ENCODE peak calls at places on chromosomes 2 and 18, in eight cellular contexts. I, Z, G, D, V, W, O and R are unnamed samples.

GRCh38 chr2:68925298-68925885 is 27.3 kb downstream of the GKN2 start:
- DNase-seq in I (no peak), Z (peak), G (peak), D (peak), V (peak), W (peak), O (peak), R (peak)

GRCh38 chr2:237315170-237315880 is 98.6 kb downstream of the COL6A3 start:
- DNase-seq in I (peak), Z (peak), G (peak), D (peak), V (peak), W (peak), O (no peak), R (no peak)

GRCh38 chr2:127162261-127163089 is 55.5 kb upstream of the BIN1 start:
- DNase-seq in I (no peak), Z (no peak), G (no peak), D (no peak), V (no peak), W (no peak), O (no peak), R (no peak)

GRCh38 chr18:13288509-13289138 is 70.1 kb downstream of the LDLRAD4 start:
- DNase-seq in I (no peak), Z (no peak), G (no peak), D (no peak), V (no peak), W (no peak), O (no peak), R (no peak)

GRCh38 chr2:217643814-217644301 is 358.9 kb downstream of the TNS1 start:
- DNase-seq in I (no peak), Z (no peak), G (no peak), D (no peak), V (peak), W (no peak), O (no peak), R (no peak)

GRCh38 chr2:145431181-145431951 is 911.4 kb upstream of the ZEB2 start:
- DNase-seq in I (no peak), Z (peak), G (no peak), D (no peak), V (peak), W (peak), O (no peak), R (no peak)

GRCh38 chr2:237687666-237688065 is 60.3 kb downstream of the LRRFIP1 start:
- DNase-seq in I (peak), Z (peak), G (peak), D (peak), V (no peak), W (peak), O (no peak), R (no peak)

GRCh38 chr18:31648966-31649429 is 35.4 kb downstream of the B4GALT6 start:
- DNase-seq in I (no peak), Z (peak), G (peak), D (peak), V (no peak), W (peak), O (peak), R (no peak)

GRCh38 chr2:71930073-71930681 is 217.5 kb downstream of the CYP26B1 start:
- DNase-seq in I (peak), Z (no peak), G (peak), D (peak), V (no peak), W (peak), O (no peak), R (no peak)

GRCh38 chr2:226048625-226049024 is 649.1 kb downstream of the NYAP2 start:
- DNase-seq in I (peak), Z (peak), G (peak), D (peak), V (peak), W (peak), O (peak), R (no peak)

GRCh38 chr18:74063023-74063422 is 84.6 kb downstream of the FBXO15 start:
- DNase-seq in I (no peak), Z (no peak), G (no peak), D (no peak), V (no peak), W (no peak), O (no peak), R (peak)

GRCh38 chr2:43158259-43158880 is 68.0 kb downstream of the ZFP36L2 start:
- DNase-seq in I (no peak), Z (peak), G (peak), D (peak), V (no peak), W (peak), O (peak), R (no peak)

GRCh38 chr2:240440251-240440650 is 4.8 kb downstream of the GPC1 start:
- DNase-seq in I (no peak), Z (no peak), G (no peak), D (no peak), V (no peak), W (no peak), O (no peak), R (no peak)

GRCh38 chr2:25372405-25373268 is 30.9 kb upstream of the DNMT3A start:
- DNase-seq in I (no peak), Z (no peak), G (no peak), D (no peak), V (no peak), W (no peak), O (no peak), R (no peak)

GRCh38 chr2:7927694-7928093 is 754.2 kb upstream of the ID2 start:
- DNase-seq in I (no peak), Z (no peak), G (peak), D (no peak), V (no peak), W (peak), O (no peak), R (no peak)

GRCh38 chr2:210157546-210157945 is 13.7 kb downstream of the KANSL1L start:
- DNase-seq in I (no peak), Z (no peak), G (no peak), D (no peak), V (no peak), W (no peak), O (no peak), R (no peak)

GRCh38 chr18:49520661-49521145 is 33.7 kb upstream of the C18orf32 start:
- DNase-seq in I (peak), Z (peak), G (peak), D (peak), V (no peak), W (peak), O (no peak), R (no peak)

GRCh38 chr2:25714740-25715139 is 41.4 kb upstream of the DTNB start:
- DNase-seq in I (no peak), Z (peak), G (no peak), D (peak), V (no peak), W (peak), O (no peak), R (peak)

GRCh38 chr18:75132931-75133525 is 75.9 kb downstream of the PTGR3 start:
- DNase-seq in I (no peak), Z (no peak), G (no peak), D (no peak), V (no peak), W (no peak), O (no peak), R (no peak)

GRCh38 chr2:2859164-2859563 is 518.5 kb downstream of the EIPR1 start:
- DNase-seq in I (no peak), Z (no peak), G (no peak), D (no peak), V (no peak), W (no peak), O (no peak), R (no peak)

GRCh38 chr18:58390399-58390798 is 238.5 kb downstream of the ALPK2 start:
- DNase-seq in I (no peak), Z (no peak), G (no peak), D (no peak), V (no peak), W (no peak), O (no peak), R (no peak)

GRCh38 chr18:35485852-35486251 is 11.9 kb downstream of the INO80C start:
- DNase-seq in I (no peak), Z (no peak), G (no peak), D (no peak), V (no peak), W (no peak), O (no peak), R (no peak)

GRCh38 chr2:181304011-181304844 is 153.0 kb upstream of the ITGA4 start:
- DNase-seq in I (no peak), Z (peak), G (no peak), D (no peak), V (no peak), W (no peak), O (no peak), R (peak)
- H3K4me3 ChIP-seq in I (no peak), Z (no peak), G (no peak), D (no peak), V (no peak), W (no peak), O (no peak), R (peak)

GRCh38 chr2:185127412-185127811 is 529.1 kb downstream of the ZNF804A start:
- DNase-seq in I (no peak), Z (no peak), G (peak), D (no peak), V (no peak), W (no peak), O (no peak), R (no peak)
- H3K4me3 ChIP-seq in I (no peak), Z (no peak), G (no peak), D (no peak), V (no peak), W (no peak), O (no peak), R (no peak)

GRCh38 chr2:88201811-88202169 is 31.6 kb downstream of the THNSL2 start:
- DNase-seq in I (no peak), Z (no peak), G (no peak), D (no peak), V (no peak), W (no peak), O (no peak), R (no peak)

GRCh38 chr2:88196490-88197087 is 26.4 kb downstream of the THNSL2 start:
- DNase-seq in I (no peak), Z (no peak), G (no peak), D (no peak), V (no peak), W (no peak), O (no peak), R (no peak)

GRCh38 chr2:88197732-88198131 is 27.6 kb downstream of the THNSL2 start:
- DNase-seq in I (no peak), Z (no peak), G (no peak), D (no peak), V (no peak), W (no peak), O (no peak), R (no peak)

GRCh38 chr2:88198308-88198707 is 28.2 kb downstream of the THNSL2 start:
- DNase-seq in I (no peak), Z (no peak), G (no peak), D (no peak), V (no peak), W (no peak), O (no peak), R (no peak)

GRCh38 chr2:88199912-88200682 is 30.0 kb downstream of the THNSL2 start:
- DNase-seq in I (no peak), Z (peak), G (no peak), D (peak), V (peak), W (peak), O (no peak), R (no peak)
- H3K4me3 ChIP-seq in I (no peak), Z (no peak), G (no peak), D (no peak), V (no peak), W (peak), O (no peak), R (no peak)

DNA sequence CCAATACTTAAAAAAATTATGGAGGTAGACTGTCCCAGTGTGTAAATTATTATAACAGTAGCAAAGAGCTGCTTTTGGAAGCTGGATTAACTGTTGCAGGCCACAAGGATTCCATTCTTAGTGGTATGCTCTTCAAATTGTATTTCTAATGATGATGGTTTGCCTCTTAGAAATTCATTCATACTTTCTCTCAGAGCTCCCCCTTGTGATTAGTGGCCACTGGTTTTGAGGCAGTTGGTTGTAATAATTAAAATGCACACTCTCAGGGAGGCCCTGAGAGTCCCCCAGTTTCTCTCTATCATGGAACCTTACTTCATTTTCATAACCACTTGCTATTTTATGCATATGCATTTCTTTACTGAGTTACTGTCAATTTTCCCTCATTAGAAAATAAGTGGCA is 122.5 kb downstream of the PLA2R1 start:
- DNase-seq in I (no peak), Z (peak), G (peak), D (peak), V (peak), W (peak), O (peak), R (peak)
- H3K4me3 ChIP-seq in I (no peak), Z (no peak), G (no peak), D (no peak), V (no peak), W (no peak), O (no peak), R (no peak)

GRCh38 chr2:64114063-64114911 is 29.9 kb downstream of the PELI1 start:
- DNase-seq in I (no peak), Z (peak), G (peak), D (peak), V (no peak), W (peak), O (no peak), R (no peak)
- H3K4me3 ChIP-seq in I (no peak), Z (no peak), G (no peak), D (peak), V (no peak), W (peak), O (no peak), R (no peak)